ENCODE peak calls at places on chromosome 5, in seven cellular contexts. One of them, this sample, is unnamed.

GRCh38 chr5:95565280-95565920 is 10.5 kb downstream of the ARSK start:
- DNase-seq in neural progenitor cell: no peak
- DNase-seq in hepatocyte: no peak
- DNase-seq in HCT116: no peak
- DNase-seq in GM23338: no peak
- DNase-seq in MM.1S: no peak
- DNase-seq in PC-3: peak; percentile 43
- DNase-seq in this sample: peak; percentile 9

GRCh38 chr5:110045153-110045552 is 355.4 kb downstream of the MAN2A1 start:
- DNase-seq in hepatocyte: no peak
- DNase-seq in neural progenitor cell: no peak
- DNase-seq in HCT116: no peak
- DNase-seq in GM23338: peak; percentile 51
- DNase-seq in PC-3: peak; percentile 32
- DNase-seq in MM.1S: no peak
- DNase-seq in this sample: peak; percentile 43

GRCh38 chr5:1228121-1228520 is 2.9 kb downstream of the SLC6A18 start:
- DNase-seq in PC-3: no peak
- DNase-seq in HCT116: no peak
- DNase-seq in MM.1S: no peak
- DNase-seq in hepatocyte: no peak
- DNase-seq in neural progenitor cell: no peak
- DNase-seq in GM23338: no peak
- DNase-seq in this sample: no peak

GRCh38 chr5:3612561-3613175 is 17.0 kb downstream of the IRX1 start:
- DNase-seq in PC-3: no peak
- DNase-seq in neural progenitor cell: no peak
- DNase-seq in hepatocyte: no peak
- DNase-seq in MM.1S: no peak
- DNase-seq in GM23338: no peak
- DNase-seq in HCT116: no peak
- DNase-seq in this sample: peak; percentile 88

GRCh38 chr5:116486588-116486987 is 88.0 kb downstream of the SEMA6A start:
- DNase-seq in GM23338: no peak
- DNase-seq in hepatocyte: no peak
- DNase-seq in MM.1S: no peak
- DNase-seq in neural progenitor cell: no peak
- DNase-seq in PC-3: no peak
- DNase-seq in HCT116: no peak
- DNase-seq in this sample: no peak

GRCh38 chr5:96984506-96985192 is 48.8 kb downstream of the LNPEP start:
- DNase-seq in hepatocyte: peak; percentile 12
- DNase-seq in MM.1S: no peak
- DNase-seq in HCT116: no peak
- DNase-seq in neural progenitor cell: no peak
- DNase-seq in GM23338: no peak
- DNase-seq in PC-3: peak; percentile 15
- DNase-seq in this sample: no peak

GRCh38 chr5:137071941-137072340 is 427.2 kb downstream of the SPOCK1 start:
- DNase-seq in GM23338: no peak
- DNase-seq in MM.1S: no peak
- DNase-seq in neural progenitor cell: no peak
- DNase-seq in HCT116: no peak
- DNase-seq in hepatocyte: no peak
- DNase-seq in PC-3: peak; percentile 14
- DNase-seq in this sample: peak; percentile 77

GRCh38 chr5:98064118-98064517 is 709.3 kb upstream of the RGMB start:
- DNase-seq in hepatocyte: no peak
- DNase-seq in neural progenitor cell: peak; percentile 27
- DNase-seq in PC-3: no peak
- DNase-seq in HCT116: no peak
- DNase-seq in GM23338: no peak
- DNase-seq in MM.1S: no peak
- DNase-seq in this sample: no peak

GRCh38 chr5:90866915-90867715 is 308.5 kb downstream of the ADGRV1 start:
- DNase-seq in MM.1S: no peak
- DNase-seq in HCT116: no peak
- DNase-seq in hepatocyte: no peak
- DNase-seq in neural progenitor cell: no peak
- DNase-seq in PC-3: no peak
- DNase-seq in GM23338: no peak
- DNase-seq in this sample: peak; percentile 81

GRCh38 chr5:135194573-135195266 is 160.7 kb upstream of the PITX1 start:
- DNase-seq in MM.1S: no peak
- DNase-seq in GM23338: no peak
- DNase-seq in hepatocyte: no peak
- DNase-seq in neural progenitor cell: no peak
- DNase-seq in PC-3: no peak
- DNase-seq in HCT116: no peak
- DNase-seq in this sample: peak; percentile 64

GRCh38 chr5:75342836-75343235 is 5.8 kb downstream of the HMGCR start:
- DNase-seq in PC-3: peak; percentile 20
- DNase-seq in GM23338: no peak
- DNase-seq in MM.1S: no peak
- DNase-seq in hepatocyte: no peak
- DNase-seq in neural progenitor cell: no peak
- DNase-seq in HCT116: no peak
- DNase-seq in this sample: peak; percentile 34

GRCh38 chr5:170639221-170639925 is 135.6 kb downstream of the KCNIP1 start:
- DNase-seq in hepatocyte: no peak
- DNase-seq in GM23338: no peak
- DNase-seq in PC-3: no peak
- DNase-seq in HCT116: no peak
- DNase-seq in MM.1S: no peak
- DNase-seq in neural progenitor cell: no peak
- DNase-seq in this sample: no peak

GRCh38 chr5:170636836-170637477 is 133.1 kb downstream of the KCNIP1 start:
- DNase-seq in PC-3: no peak
- DNase-seq in MM.1S: no peak
- DNase-seq in GM23338: no peak
- DNase-seq in neural progenitor cell: no peak
- DNase-seq in HCT116: no peak
- DNase-seq in hepatocyte: no peak
- DNase-seq in this sample: no peak

GRCh38 chr5:170638051-170638450 is 134.2 kb downstream of the KCNIP1 start:
- DNase-seq in MM.1S: no peak
- DNase-seq in neural progenitor cell: no peak
- DNase-seq in hepatocyte: no peak
- DNase-seq in PC-3: no peak
- DNase-seq in GM23338: no peak
- DNase-seq in HCT116: no peak
- DNase-seq in this sample: no peak

GRCh38 chr5:170640731-170641588 is 137.1 kb downstream of the KCNIP1 start:
- DNase-seq in HCT116: no peak
- DNase-seq in GM23338: no peak
- DNase-seq in MM.1S: no peak
- DNase-seq in neural progenitor cell: no peak
- DNase-seq in hepatocyte: no peak
- DNase-seq in PC-3: no peak
- DNase-seq in this sample: no peak

DNA sequence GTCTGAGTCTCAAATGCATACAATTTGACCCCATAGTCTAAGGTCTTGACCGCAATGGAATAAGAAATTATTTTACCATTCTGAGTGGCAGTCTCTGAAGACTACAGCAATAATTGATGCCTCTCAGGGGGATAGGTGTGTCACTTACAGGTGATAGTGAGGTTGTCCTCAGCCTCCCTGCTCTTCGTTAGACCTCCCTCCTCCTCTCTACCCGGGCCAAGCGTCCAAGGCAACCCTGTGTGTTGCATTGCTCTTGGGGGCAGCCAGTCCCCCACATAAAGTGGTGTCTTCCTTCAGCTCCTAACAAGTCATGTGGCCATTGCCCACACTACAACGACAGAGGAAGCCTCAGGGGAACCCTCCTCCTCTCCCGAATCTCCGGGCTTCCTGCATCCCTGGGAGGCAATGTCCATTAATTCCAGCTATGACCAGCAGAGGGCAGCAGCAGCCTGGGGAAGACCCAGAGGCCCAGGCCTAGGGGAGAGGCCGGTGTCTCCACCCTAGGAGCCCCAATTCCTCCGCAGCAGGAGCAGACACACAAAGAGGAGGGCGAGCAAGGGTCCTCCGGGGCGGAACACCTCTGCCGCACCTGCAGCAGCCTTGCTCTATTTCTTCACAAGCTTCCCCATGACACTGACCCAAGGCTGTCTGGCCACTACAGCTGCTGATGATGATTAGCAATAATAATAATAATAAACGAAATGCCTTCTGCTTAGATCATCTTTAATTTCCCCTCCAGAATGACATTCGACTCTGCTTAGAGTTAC is 134.8 kb downstream of the KCNIP1 start:
- DNase-seq in hepatocyte: peak; percentile 79
- DNase-seq in MM.1S: peak; percentile 56
- DNase-seq in GM23338: peak; percentile 94
- DNase-seq in HCT116: peak; percentile 35
- DNase-seq in PC-3: peak; percentile 71
- DNase-seq in neural progenitor cell: peak; percentile 87
- DNase-seq in this sample: peak; percentile 54
- TF ChIP-seq EZH2 in hepatocyte: no peak
- TF ChIP-seq EZH2 in MM.1S: no peak
- TF ChIP-seq EZH2 in GM23338: no peak
- TF ChIP-seq EZH2 in HCT116: no peak
- TF ChIP-seq EZH2 in PC-3: no peak
- TF ChIP-seq EZH2 in neural progenitor cell: no peak
- TF ChIP-seq EZH2 in this sample: no peak

GRCh38 chr5:103669615-103670014 is 107.0 kb upstream of the NUDT12 start:
- DNase-seq in GM23338: no peak
- DNase-seq in hepatocyte: no peak
- DNase-seq in PC-3: no peak
- DNase-seq in neural progenitor cell: no peak
- DNase-seq in HCT116: no peak
- DNase-seq in MM.1S: no peak
- DNase-seq in this sample: no peak
- TF ChIP-seq EZH2phosphoT487 in GM23338: no peak
- TF ChIP-seq EZH2phosphoT487 in hepatocyte: no peak
- TF ChIP-seq EZH2phosphoT487 in PC-3: no peak
- TF ChIP-seq EZH2phosphoT487 in neural progenitor cell: no peak
- TF ChIP-seq EZH2phosphoT487 in HCT116: no peak
- TF ChIP-seq EZH2phosphoT487 in MM.1S: no peak
- TF ChIP-seq EZH2phosphoT487 in this sample: no peak

GRCh38 chr5:146339715-146340259 is 1.1 kb downstream of the POU4F3 start:
- DNase-seq in GM23338: peak; percentile 52
- DNase-seq in HCT116: no peak
- DNase-seq in MM.1S: no peak
- DNase-seq in hepatocyte: no peak
- DNase-seq in neural progenitor cell: no peak
- DNase-seq in PC-3: no peak
- DNase-seq in this sample: no peak

GRCh38 chr5:146337928-146338327 is 711 bp upstream of the POU4F3 start:
- DNase-seq in hepatocyte: no peak
- DNase-seq in PC-3: no peak
- DNase-seq in MM.1S: no peak
- DNase-seq in HCT116: no peak
- DNase-seq in GM23338: no peak
- DNase-seq in neural progenitor cell: no peak
- DNase-seq in this sample: no peak

GRCh38 chr5:146336197-146336596 is 2.4 kb upstream of the POU4F3 start:
- DNase-seq in MM.1S: no peak
- DNase-seq in GM23338: no peak
- DNase-seq in neural progenitor cell: no peak
- DNase-seq in HCT116: no peak
- DNase-seq in PC-3: no peak
- DNase-seq in hepatocyte: no peak
- DNase-seq in this sample: no peak

GRCh38 chr5:146338774-146339714 is at the start of gene POU4F3:
- DNase-seq in GM23338: peak; percentile 86
- DNase-seq in neural progenitor cell: peak; percentile 75
- DNase-seq in hepatocyte: no peak
- DNase-seq in MM.1S: no peak
- DNase-seq in PC-3: no peak
- DNase-seq in HCT116: no peak
- DNase-seq in this sample: no peak

GRCh38 chr5:146337264-146337904 is 1.3 kb upstream of the POU4F3 start:
- DNase-seq in PC-3: no peak
- DNase-seq in hepatocyte: no peak
- DNase-seq in HCT116: no peak
- DNase-seq in GM23338: peak; percentile 68
- DNase-seq in neural progenitor cell: peak; percentile 51
- DNase-seq in MM.1S: no peak
- DNase-seq in this sample: no peak
- TF ChIP-seq EZH2 in PC-3: no peak
- TF ChIP-seq EZH2 in hepatocyte: peak; percentile 69
- TF ChIP-seq EZH2 in HCT116: no peak
- TF ChIP-seq EZH2 in GM23338: peak; percentile 80
- TF ChIP-seq EZH2 in neural progenitor cell: peak; percentile 92
- TF ChIP-seq EZH2 in MM.1S: no peak
- TF ChIP-seq EZH2 in this sample: no peak

GRCh38 chr5:172504736-172505402 is 50.5 kb upstream of the SH3PXD2B start:
- DNase-seq in GM23338: no peak
- DNase-seq in MM.1S: no peak
- DNase-seq in hepatocyte: no peak
- DNase-seq in HCT116: no peak
- DNase-seq in neural progenitor cell: no peak
- DNase-seq in PC-3: no peak
- DNase-seq in this sample: no peak

GRCh38 chr5:172503925-172504730 is 49.8 kb upstream of the SH3PXD2B start:
- DNase-seq in HCT116: no peak
- DNase-seq in GM23338: no peak
- DNase-seq in PC-3: no peak
- DNase-seq in MM.1S: no peak
- DNase-seq in neural progenitor cell: no peak
- DNase-seq in hepatocyte: no peak
- DNase-seq in this sample: no peak

GRCh38 chr5:172501708-172502379 is 47.5 kb upstream of the SH3PXD2B start:
- DNase-seq in neural progenitor cell: no peak
- DNase-seq in GM23338: no peak
- DNase-seq in HCT116: no peak
- DNase-seq in MM.1S: no peak
- DNase-seq in PC-3: no peak
- DNase-seq in hepatocyte: no peak
- DNase-seq in this sample: no peak

GRCh38 chr5:172502969-172503368 is 48.6 kb upstream of the SH3PXD2B start:
- DNase-seq in hepatocyte: no peak
- DNase-seq in neural progenitor cell: peak; percentile 37
- DNase-seq in PC-3: peak; percentile 13
- DNase-seq in GM23338: peak; percentile 71
- DNase-seq in HCT116: no peak
- DNase-seq in MM.1S: no peak
- DNase-seq in this sample: no peak

GRCh38 chr5:172502410-172502809 is 48.1 kb upstream of the SH3PXD2B start:
- DNase-seq in MM.1S: no peak
- DNase-seq in HCT116: no peak
- DNase-seq in neural progenitor cell: no peak
- DNase-seq in hepatocyte: no peak
- DNase-seq in PC-3: no peak
- DNase-seq in GM23338: no peak
- DNase-seq in this sample: no peak
- TF ChIP-seq EZH2phosphoT487 in MM.1S: no peak
- TF ChIP-seq EZH2phosphoT487 in HCT116: no peak
- TF ChIP-seq EZH2phosphoT487 in neural progenitor cell: no peak
- TF ChIP-seq EZH2phosphoT487 in hepatocyte: no peak
- TF ChIP-seq EZH2phosphoT487 in PC-3: no peak
- TF ChIP-seq EZH2phosphoT487 in GM23338: no peak
- TF ChIP-seq EZH2phosphoT487 in this sample: no peak

This sample was measured in GM23248.